ENCODE peak calls at places on chromosomes 16 and 17, in four cellular contexts. One of them, this sample, is unnamed.

GRCh38 chr17:39643271-39643670 is 6.3 kb downstream of the STARD3 start:
- DNase-seq in GDM1: no peak
- DNase-seq in AG04450: no peak
- DNase-seq in stimulated activated CD4-positive, alpha-beta T cell treated with anti-CD3 and anti-CD28 coated beads, Interleukin-4, amount 100 ng/mL, for 4 hours: no peak
- DNase-seq in this sample: no peak

GRCh38 chr17:16101440-16101839 is 101.8 kb downstream of the TTC19 start:
- DNase-seq in stimulated activated CD4-positive, alpha-beta T cell treated with anti-CD3 and anti-CD28 coated beads, Interleukin-4, amount 100 ng/mL, for 4 hours: no peak
- DNase-seq in AG04450: no peak
- DNase-seq in GDM1: no peak
- DNase-seq in this sample: no peak

GRCh38 chr17:17554266-17554665 is 37.2 kb downstream of the PEMT start:
- DNase-seq in GDM1: no peak
- DNase-seq in AG04450: no peak
- DNase-seq in stimulated activated CD4-positive, alpha-beta T cell treated with anti-CD3 and anti-CD28 coated beads, Interleukin-4, amount 100 ng/mL, for 4 hours: no peak
- DNase-seq in this sample: no peak

GRCh38 chr17:29243792-29244191 is 2.9 kb upstream of the CRYBA1 start:
- DNase-seq in GDM1: no peak
- DNase-seq in AG04450: no peak
- DNase-seq in stimulated activated CD4-positive, alpha-beta T cell treated with anti-CD3 and anti-CD28 coated beads, Interleukin-4, amount 100 ng/mL, for 4 hours: no peak
- DNase-seq in this sample: no peak

GRCh38 chr17:44844390-44844830 is 3.3 kb upstream of the HIGD1B start:
- DNase-seq in GDM1: no peak
- DNase-seq in stimulated activated CD4-positive, alpha-beta T cell treated with anti-CD3 and anti-CD28 coated beads, Interleukin-4, amount 100 ng/mL, for 4 hours: no peak
- DNase-seq in AG04450: no peak
- DNase-seq in this sample: no peak

GRCh38 chr17:29847118-29847517 is 82.9 kb downstream of the SSH2 start:
- DNase-seq in GDM1: no peak
- DNase-seq in AG04450: no peak
- DNase-seq in stimulated activated CD4-positive, alpha-beta T cell treated with anti-CD3 and anti-CD28 coated beads, Interleukin-4, amount 100 ng/mL, for 4 hours: no peak
- DNase-seq in this sample: no peak

GRCh38 chr16:8863594-8864424 is 5.0 kb downstream of the CARHSP1 start:
- DNase-seq in GDM1: no peak
- DNase-seq in stimulated activated CD4-positive, alpha-beta T cell treated with anti-CD3 and anti-CD28 coated beads, Interleukin-4, amount 100 ng/mL, for 4 hours: no peak
- DNase-seq in AG04450: no peak
- DNase-seq in this sample: no peak

GRCh38 chr17:40348562-40349476 is 15.7 kb downstream of the GJD3 start:
- DNase-seq in stimulated activated CD4-positive, alpha-beta T cell treated with anti-CD3 and anti-CD28 coated beads, Interleukin-4, amount 100 ng/mL, for 4 hours: no peak
- DNase-seq in AG04450: no peak
- DNase-seq in GDM1: no peak
- DNase-seq in this sample: no peak

GRCh38 chr17:7002288-7003047 is 6.6 kb downstream of the ALOX12 start:
- DNase-seq in GDM1: no peak
- DNase-seq in AG04450: no peak
- DNase-seq in stimulated activated CD4-positive, alpha-beta T cell treated with anti-CD3 and anti-CD28 coated beads, Interleukin-4, amount 100 ng/mL, for 4 hours: no peak
- DNase-seq in this sample: no peak

GRCh38 chr17:5234645-5235576 is at the start of gene SCIMP:
- DNase-seq in GDM1: peak
- DNase-seq in stimulated activated CD4-positive, alpha-beta T cell treated with anti-CD3 and anti-CD28 coated beads, Interleukin-4, amount 100 ng/mL, for 4 hours: no peak
- DNase-seq in AG04450: no peak
- DNase-seq in this sample: no peak

GRCh38 chr16:17403156-17403809 is 67.5 kb downstream of the XYLT1 start:
- DNase-seq in GDM1: no peak
- DNase-seq in stimulated activated CD4-positive, alpha-beta T cell treated with anti-CD3 and anti-CD28 coated beads, Interleukin-4, amount 100 ng/mL, for 4 hours: no peak
- DNase-seq in AG04450: no peak
- DNase-seq in this sample: no peak

GRCh38 chr17:28925912-28926365 is 23.1 kb upstream of the DHRS13 start:
- DNase-seq in GDM1: peak
- DNase-seq in AG04450: no peak
- DNase-seq in stimulated activated CD4-positive, alpha-beta T cell treated with anti-CD3 and anti-CD28 coated beads, Interleukin-4, amount 100 ng/mL, for 4 hours: peak
- DNase-seq in this sample: peak

GRCh38 chr17:74349120-74349519 is 12.5 kb downstream of the BTBD17 start:
- DNase-seq in stimulated activated CD4-positive, alpha-beta T cell treated with anti-CD3 and anti-CD28 coated beads, Interleukin-4, amount 100 ng/mL, for 4 hours: no peak
- DNase-seq in AG04450: no peak
- DNase-seq in GDM1: no peak
- DNase-seq in this sample: no peak

GRCh38 chr16:50593410-50594139 is 45.4 kb downstream of the NKD1 start:
- DNase-seq in stimulated activated CD4-positive, alpha-beta T cell treated with anti-CD3 and anti-CD28 coated beads, Interleukin-4, amount 100 ng/mL, for 4 hours: no peak
- DNase-seq in GDM1: peak
- DNase-seq in AG04450: no peak
- DNase-seq in this sample: no peak

GRCh38 chr16:592518-593306 is 2.8 kb downstream of the RAB40C start:
- DNase-seq in AG04450: no peak
- DNase-seq in GDM1: no peak
- DNase-seq in stimulated activated CD4-positive, alpha-beta T cell treated with anti-CD3 and anti-CD28 coated beads, Interleukin-4, amount 100 ng/mL, for 4 hours: no peak
- DNase-seq in this sample: no peak

GRCh38 chr16:24141466-24141865 is 114.7 kb upstream of the CACNG3 start:
- DNase-seq in GDM1: no peak
- DNase-seq in AG04450: no peak
- DNase-seq in stimulated activated CD4-positive, alpha-beta T cell treated with anti-CD3 and anti-CD28 coated beads, Interleukin-4, amount 100 ng/mL, for 4 hours: no peak
- DNase-seq in this sample: no peak

GRCh38 chr17:65848751-65849150 is 287.3 kb upstream of the AXIN2 start:
- DNase-seq in stimulated activated CD4-positive, alpha-beta T cell treated with anti-CD3 and anti-CD28 coated beads, Interleukin-4, amount 100 ng/mL, for 4 hours: no peak
- DNase-seq in AG04450: no peak
- DNase-seq in GDM1: no peak
- DNase-seq in this sample: no peak

GRCh38 chr17:82020874-82021727 is 1.6 kb downstream of the CENPX start:
- DNase-seq in stimulated activated CD4-positive, alpha-beta T cell treated with anti-CD3 and anti-CD28 coated beads, Interleukin-4, amount 100 ng/mL, for 4 hours: peak
- DNase-seq in GDM1: peak
- DNase-seq in AG04450: peak
- DNase-seq in this sample: no peak

GRCh38 chr16:71927383-71927782 is 32.1 kb downstream of the IST1 start:
- DNase-seq in GDM1: no peak
- DNase-seq in AG04450: peak
- DNase-seq in stimulated activated CD4-positive, alpha-beta T cell treated with anti-CD3 and anti-CD28 coated beads, Interleukin-4, amount 100 ng/mL, for 4 hours: no peak
- DNase-seq in this sample: peak

GRCh38 chr17:48871551-48872351 is 20.8 kb upstream of the ATP5MC1 start:
- DNase-seq in AG04450: no peak
- DNase-seq in GDM1: no peak
- DNase-seq in stimulated activated CD4-positive, alpha-beta T cell treated with anti-CD3 and anti-CD28 coated beads, Interleukin-4, amount 100 ng/mL, for 4 hours: no peak
- DNase-seq in this sample: no peak

GRCh38 chr16:65648111-65648510 is 526.2 kb upstream of the CDH11 start:
- DNase-seq in GDM1: no peak
- DNase-seq in stimulated activated CD4-positive, alpha-beta T cell treated with anti-CD3 and anti-CD28 coated beads, Interleukin-4, amount 100 ng/mL, for 4 hours: no peak
- DNase-seq in AG04450: no peak
- DNase-seq in this sample: no peak

GRCh38 chr17:43667506-43668438 is 6.0 kb upstream of the MEOX1 start:
- DNase-seq in stimulated activated CD4-positive, alpha-beta T cell treated with anti-CD3 and anti-CD28 coated beads, Interleukin-4, amount 100 ng/mL, for 4 hours: no peak
- DNase-seq in GDM1: no peak
- DNase-seq in AG04450: no peak
- DNase-seq in this sample: no peak

GRCh38 chr16:4032768-4033167 is 83.5 kb downstream of the ADCY9 start:
- DNase-seq in GDM1: peak
- DNase-seq in AG04450: no peak
- DNase-seq in stimulated activated CD4-positive, alpha-beta T cell treated with anti-CD3 and anti-CD28 coated beads, Interleukin-4, amount 100 ng/mL, for 4 hours: no peak
- DNase-seq in this sample: no peak

GRCh38 chr16:84751241-84751640 is 51.4 kb downstream of the USP10 start:
- DNase-seq in AG04450: no peak
- DNase-seq in GDM1: no peak
- DNase-seq in stimulated activated CD4-positive, alpha-beta T cell treated with anti-CD3 and anti-CD28 coated beads, Interleukin-4, amount 100 ng/mL, for 4 hours: no peak
- DNase-seq in this sample: no peak

GRCh38 chr17:73291260-73291801 is 20.5 kb downstream of the CDC42EP4 start:
- DNase-seq in AG04450: no peak
- DNase-seq in GDM1: peak
- DNase-seq in stimulated activated CD4-positive, alpha-beta T cell treated with anti-CD3 and anti-CD28 coated beads, Interleukin-4, amount 100 ng/mL, for 4 hours: no peak
- DNase-seq in this sample: no peak

GRCh38 chr17:2906907-2907306 is 110.7 kb downstream of the RAP1GAP2 start:
- DNase-seq in AG04450: no peak
- DNase-seq in GDM1: no peak
- DNase-seq in stimulated activated CD4-positive, alpha-beta T cell treated with anti-CD3 and anti-CD28 coated beads, Interleukin-4, amount 100 ng/mL, for 4 hours: no peak
- DNase-seq in this sample: no peak

GRCh38 chr16:83356266-83356665 is 451.5 kb upstream of the HSBP1 start:
- DNase-seq in GDM1: no peak
- DNase-seq in AG04450: peak
- DNase-seq in stimulated activated CD4-positive, alpha-beta T cell treated with anti-CD3 and anti-CD28 coated beads, Interleukin-4, amount 100 ng/mL, for 4 hours: no peak
- DNase-seq in this sample: no peak

GRCh38 chr17:27904534-27904933 is 11.4 kb upstream of the LYRM9 start:
- DNase-seq in GDM1: no peak
- DNase-seq in stimulated activated CD4-positive, alpha-beta T cell treated with anti-CD3 and anti-CD28 coated beads, Interleukin-4, amount 100 ng/mL, for 4 hours: no peak
- DNase-seq in AG04450: no peak
- DNase-seq in this sample: no peak

GRCh38 chr17:1082579-1082978 is 85.7 kb downstream of the TIMM22 start:
- DNase-seq in stimulated activated CD4-positive, alpha-beta T cell treated with anti-CD3 and anti-CD28 coated beads, Interleukin-4, amount 100 ng/mL, for 4 hours: no peak
- DNase-seq in AG04450: no peak
- DNase-seq in GDM1: no peak
- DNase-seq in this sample: peak

GRCh38 chr17:47267354-47267828 is 13.8 kb downstream of the ITGB3 start:
- DNase-seq in GDM1: no peak
- DNase-seq in stimulated activated CD4-positive, alpha-beta T cell treated with anti-CD3 and anti-CD28 coated beads, Interleukin-4, amount 100 ng/mL, for 4 hours: no peak
- DNase-seq in AG04450: peak
- DNase-seq in this sample: no peak

GRCh38 chr17:49849711-49850610 is 2.1 kb upstream of the TAC4 start:
- DNase-seq in stimulated activated CD4-positive, alpha-beta T cell treated with anti-CD3 and anti-CD28 coated beads, Interleukin-4, amount 100 ng/mL, for 4 hours: no peak
- DNase-seq in AG04450: no peak
- DNase-seq in GDM1: no peak
- DNase-seq in this sample: no peak

GRCh38 chr16:89090182-89090630 is 3.4 kb upstream of the ACSF3 start:
- DNase-seq in AG04450: no peak
- DNase-seq in stimulated activated CD4-positive, alpha-beta T cell treated with anti-CD3 and anti-CD28 coated beads, Interleukin-4, amount 100 ng/mL, for 4 hours: no peak
- DNase-seq in GDM1: no peak
- DNase-seq in this sample: no peak

GRCh38 chr16:14531101-14531500 is 99.0 kb downstream of the PARN start:
- DNase-seq in AG04450: no peak
- DNase-seq in stimulated activated CD4-positive, alpha-beta T cell treated with anti-CD3 and anti-CD28 coated beads, Interleukin-4, amount 100 ng/mL, for 4 hours: no peak
- DNase-seq in GDM1: no peak
- DNase-seq in this sample: no peak

GRCh38 chr17:924711-925480 is 54.7 kb downstream of the NXN start:
- DNase-seq in GDM1: no peak
- DNase-seq in stimulated activated CD4-positive, alpha-beta T cell treated with anti-CD3 and anti-CD28 coated beads, Interleukin-4, amount 100 ng/mL, for 4 hours: no peak
- DNase-seq in AG04450: no peak
- DNase-seq in this sample: no peak

GRCh38 chr16:85037050-85037410 is 9.4 kb downstream of the KIAA0513 start:
- DNase-seq in GDM1: no peak
- DNase-seq in AG04450: peak
- DNase-seq in stimulated activated CD4-positive, alpha-beta T cell treated with anti-CD3 and anti-CD28 coated beads, Interleukin-4, amount 100 ng/mL, for 4 hours: peak
- DNase-seq in this sample: no peak

GRCh38 chr17:65987988-65988387 is 203.9 kb downstream of the CEP112 start:
- DNase-seq in stimulated activated CD4-positive, alpha-beta T cell treated with anti-CD3 and anti-CD28 coated beads, Interleukin-4, amount 100 ng/mL, for 4 hours: no peak
- DNase-seq in AG04450: peak
- DNase-seq in GDM1: no peak
- DNase-seq in this sample: no peak

GRCh38 chr16:7689234-7689633 is 356.6 kb downstream of the RBFOX1 start:
- DNase-seq in stimulated activated CD4-positive, alpha-beta T cell treated with anti-CD3 and anti-CD28 coated beads, Interleukin-4, amount 100 ng/mL, for 4 hours: no peak
- DNase-seq in AG04450: no peak
- DNase-seq in GDM1: no peak
- DNase-seq in this sample: no peak

This sample was measured in AG04449.